ENCODE peak calls at places on chromosomes 7 and 10, in five cellular contexts. One of them, this sample, is unnamed.

GRCh38 chr10:82267465-82267864 is 392.5 kb downstream of the NRG3 start:
- DNase-seq in lower lobe of right lung: no peak
- DNase-seq in ovary: no peak
- DNase-seq in GM23248: no peak
- DNase-seq in cardiac muscle cell: no peak
- DNase-seq in this sample: no peak

GRCh38 chr10:23099816-23100215 is 4.4 kb downstream of the MSRB2 start:
- DNase-seq in lower lobe of right lung: no peak
- DNase-seq in ovary: no peak
- DNase-seq in GM23248: peak
- DNase-seq in cardiac muscle cell: no peak
- DNase-seq in this sample: no peak

GRCh38 chr7:111697771-111698170 is 135.5 kb upstream of the IMMP2L start:
- DNase-seq in lower lobe of right lung: no peak
- DNase-seq in ovary: no peak
- DNase-seq in GM23248: peak
- DNase-seq in cardiac muscle cell: no peak
- DNase-seq in this sample: no peak

GRCh38 chr10:3689871-3690510 is 95.0 kb downstream of the KLF6 start:
- DNase-seq in lower lobe of right lung: no peak
- DNase-seq in ovary: no peak
- DNase-seq in GM23248: no peak
- DNase-seq in cardiac muscle cell: no peak
- DNase-seq in this sample: no peak

GRCh38 chr10:110774069-110775021 is 97.4 kb upstream of the PDCD4 start:
- DNase-seq in lower lobe of right lung: no peak
- DNase-seq in ovary: no peak
- DNase-seq in GM23248: peak
- DNase-seq in cardiac muscle cell: no peak
- DNase-seq in this sample: no peak

GRCh38 chr7:75842836-75843446 is 29.3 kb upstream of the CCL24 start:
- DNase-seq in lower lobe of right lung: no peak
- DNase-seq in ovary: peak
- DNase-seq in GM23248: peak
- DNase-seq in cardiac muscle cell: no peak
- DNase-seq in this sample: peak

GRCh38 chr10:22816298-22816653 is 101.9 kb upstream of the PIP4K2A start:
- DNase-seq in lower lobe of right lung: no peak
- DNase-seq in ovary: no peak
- DNase-seq in GM23248: peak
- DNase-seq in cardiac muscle cell: no peak
- DNase-seq in this sample: no peak

GRCh38 chr7:158838238-158838637 is 8.9 kb upstream of the ESYT2 start:
- DNase-seq in lower lobe of right lung: no peak
- DNase-seq in ovary: no peak
- DNase-seq in GM23248: no peak
- DNase-seq in cardiac muscle cell: no peak
- DNase-seq in this sample: no peak

GRCh38 chr7:38463277-38464224 is 167.6 kb downstream of the AMPH start:
- DNase-seq in lower lobe of right lung: peak
- DNase-seq in ovary: no peak
- DNase-seq in GM23248: peak
- DNase-seq in cardiac muscle cell: no peak
- DNase-seq in this sample: peak

GRCh38 chr7:67019562-67020390 is 23.1 kb downstream of the TYW1 start:
- DNase-seq in lower lobe of right lung: no peak
- DNase-seq in ovary: no peak
- DNase-seq in GM23248: peak
- DNase-seq in cardiac muscle cell: no peak
- DNase-seq in this sample: no peak

GRCh38 chr7:39509441-39509840 is 56.8 kb upstream of the YAE1 start:
- DNase-seq in lower lobe of right lung: no peak
- DNase-seq in ovary: no peak
- DNase-seq in GM23248: no peak
- DNase-seq in cardiac muscle cell: no peak
- DNase-seq in this sample: no peak

GRCh38 chr7:40709077-40709964 is 574.5 kb downstream of the SUGCT start:
- DNase-seq in lower lobe of right lung: no peak
- DNase-seq in ovary: no peak
- DNase-seq in GM23248: peak
- DNase-seq in cardiac muscle cell: no peak
- DNase-seq in this sample: no peak

GRCh38 chr7:74269757-74270277 is 15.6 kb upstream of the RFC2 start:
- DNase-seq in lower lobe of right lung: peak
- DNase-seq in ovary: peak
- DNase-seq in GM23248: peak
- DNase-seq in cardiac muscle cell: peak
- DNase-seq in this sample: no peak

GRCh38 chr7:44534501-44534900 is 6.6 kb downstream of the NPC1L1 start:
- DNase-seq in lower lobe of right lung: no peak
- DNase-seq in ovary: no peak
- DNase-seq in GM23248: peak
- DNase-seq in cardiac muscle cell: peak
- DNase-seq in this sample: no peak

GRCh38 chr7:55122263-55122662 is 103.4 kb downstream of the EGFR start:
- DNase-seq in lower lobe of right lung: no peak
- DNase-seq in ovary: no peak
- DNase-seq in GM23248: no peak
- DNase-seq in cardiac muscle cell: no peak
- DNase-seq in this sample: no peak

GRCh38 chr10:55330485-55330884 is 529.5 kb upstream of the PCDH15 start:
- DNase-seq in lower lobe of right lung: no peak
- DNase-seq in ovary: no peak
- DNase-seq in GM23248: no peak
- DNase-seq in cardiac muscle cell: no peak
- DNase-seq in this sample: no peak

GRCh38 chr7:90119178-90119971 is 34.9 kb upstream of the STEAP1 start:
- DNase-seq in lower lobe of right lung: peak
- DNase-seq in ovary: peak
- DNase-seq in GM23248: peak
- DNase-seq in cardiac muscle cell: peak
- DNase-seq in this sample: no peak

GRCh38 chr10:2284071-2284470 is 546.7 kb upstream of the ADARB2 start:
- DNase-seq in lower lobe of right lung: no peak
- DNase-seq in ovary: no peak
- DNase-seq in GM23248: no peak
- DNase-seq in cardiac muscle cell: no peak
- DNase-seq in this sample: no peak

GRCh38 chr7:140326116-140326928 is 72.0 kb downstream of the SLC37A3 start:
- DNase-seq in lower lobe of right lung: peak
- DNase-seq in ovary: peak
- DNase-seq in GM23248: peak
- DNase-seq in cardiac muscle cell: peak
- DNase-seq in this sample: peak

GRCh38 chr10:129927351-129928120 is 36.5 kb downstream of the EBF3 start:
- DNase-seq in lower lobe of right lung: no peak
- DNase-seq in ovary: no peak
- DNase-seq in GM23248: no peak
- DNase-seq in cardiac muscle cell: no peak
- DNase-seq in this sample: no peak

GRCh38 chr7:128387663-128388485 is 21.9 kb downstream of the IMPDH1 start:
- DNase-seq in lower lobe of right lung: peak
- DNase-seq in ovary: peak
- DNase-seq in GM23248: peak
- DNase-seq in cardiac muscle cell: peak
- DNase-seq in this sample: peak

GRCh38 chr7:101453617-101454016 is 90.9 kb downstream of the COL26A1 start:
- DNase-seq in lower lobe of right lung: no peak
- DNase-seq in ovary: no peak
- DNase-seq in GM23248: no peak
- DNase-seq in cardiac muscle cell: no peak
- DNase-seq in this sample: no peak

GRCh38 chr10:110883924-110884323 is 12.2 kb downstream of the PDCD4 start:
- DNase-seq in lower lobe of right lung: no peak
- DNase-seq in ovary: no peak
- DNase-seq in GM23248: no peak
- DNase-seq in cardiac muscle cell: no peak
- DNase-seq in this sample: no peak

GRCh38 chr7:100621554-100621953 is 9.2 kb downstream of the MOSPD3 start:
- DNase-seq in lower lobe of right lung: no peak
- DNase-seq in ovary: no peak
- DNase-seq in GM23248: no peak
- DNase-seq in cardiac muscle cell: no peak
- DNase-seq in this sample: no peak

GRCh38 chr7:50339990-50340500 is 35.5 kb downstream of the IKZF1 start:
- DNase-seq in lower lobe of right lung: no peak
- DNase-seq in ovary: no peak
- DNase-seq in GM23248: no peak
- DNase-seq in cardiac muscle cell: no peak
- DNase-seq in this sample: no peak

GRCh38 chr7:129855234-129855673 is 97.5 kb downstream of the UBE2H start:
- DNase-seq in lower lobe of right lung: no peak
- DNase-seq in ovary: no peak
- DNase-seq in GM23248: peak
- DNase-seq in cardiac muscle cell: no peak
- DNase-seq in this sample: no peak

GRCh38 chr7:129855935-129856717 is 96.6 kb downstream of the UBE2H start:
- DNase-seq in lower lobe of right lung: no peak
- DNase-seq in ovary: no peak
- DNase-seq in GM23248: no peak
- DNase-seq in cardiac muscle cell: no peak
- DNase-seq in this sample: no peak

GRCh38 chr7:129851810-129852209 is 101.0 kb downstream of the UBE2H start:
- DNase-seq in lower lobe of right lung: no peak
- DNase-seq in ovary: no peak
- DNase-seq in GM23248: no peak
- DNase-seq in cardiac muscle cell: no peak
- DNase-seq in this sample: no peak

GRCh38 chr7:129851174-129851573 is 101.6 kb downstream of the UBE2H start:
- DNase-seq in lower lobe of right lung: no peak
- DNase-seq in ovary: no peak
- DNase-seq in GM23248: no peak
- DNase-seq in cardiac muscle cell: no peak
- DNase-seq in this sample: no peak

DNA sequence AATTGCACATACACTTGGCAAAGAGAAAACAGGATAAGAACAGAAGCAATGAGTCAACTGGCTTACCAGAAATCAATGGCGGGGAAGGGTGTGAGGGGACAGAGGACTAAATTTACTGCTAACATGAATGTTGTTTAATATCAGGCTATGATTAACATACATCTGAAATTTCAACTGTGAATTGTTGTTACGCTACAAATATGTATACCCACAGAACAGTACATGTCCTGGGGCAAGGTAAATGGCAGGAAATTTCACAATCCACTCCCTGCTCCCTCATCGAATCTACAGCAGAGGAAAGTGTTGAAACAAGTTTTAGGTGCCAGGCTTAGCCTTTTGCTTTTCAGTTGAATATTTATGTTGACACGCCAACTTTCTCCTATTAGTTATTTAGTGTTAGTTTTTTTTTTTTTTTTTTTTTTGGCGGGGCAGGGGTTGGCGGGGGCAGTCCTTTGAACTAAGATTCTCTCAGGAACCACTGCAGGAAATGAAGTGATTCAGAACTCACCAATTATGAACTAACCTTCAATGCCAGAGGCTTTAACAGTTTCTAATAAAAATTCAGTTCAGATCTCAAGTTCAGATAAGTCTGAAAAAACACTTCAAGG is 99.0 kb downstream of the UBE2H start:
- DNase-seq in lower lobe of right lung: no peak
- DNase-seq in ovary: no peak
- DNase-seq in GM23248: peak
- DNase-seq in cardiac muscle cell: no peak
- DNase-seq in this sample: no peak
- H3K27ac ChIP-seq in lower lobe of right lung: peak
- H3K27ac ChIP-seq in ovary: no peak
- H3K27ac ChIP-seq in GM23248: peak
- H3K27ac ChIP-seq in cardiac muscle cell: no peak
- H3K27ac ChIP-seq in this sample: peak

DNA sequence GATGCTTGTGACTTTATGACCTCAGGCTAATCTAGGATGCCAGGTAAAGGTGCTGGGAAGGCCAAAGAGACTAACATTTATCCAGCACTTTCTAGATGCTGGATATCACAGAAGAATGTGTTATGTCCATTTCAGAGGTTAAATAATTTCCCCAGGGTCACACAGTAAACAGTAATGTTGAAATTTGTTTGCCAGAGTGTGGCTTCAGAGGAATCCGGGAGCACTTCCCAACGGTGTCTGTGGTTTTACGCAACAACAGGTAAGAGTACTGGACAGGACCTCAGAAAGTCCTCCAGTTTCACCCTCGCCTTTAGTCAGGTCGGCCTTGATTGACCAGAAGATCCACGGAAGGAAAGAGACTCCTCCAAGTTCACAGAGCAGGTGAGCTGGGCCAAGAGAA is 1.7 kb downstream of the SHTN1 start:
- DNase-seq in lower lobe of right lung: no peak
- DNase-seq in ovary: no peak
- DNase-seq in GM23248: no peak
- DNase-seq in cardiac muscle cell: no peak
- DNase-seq in this sample: no peak
- H3K4me3 ChIP-seq in lower lobe of right lung: no peak
- H3K4me3 ChIP-seq in ovary: no peak
- H3K4me3 ChIP-seq in GM23248: no peak
- H3K4me3 ChIP-seq in cardiac muscle cell: no peak
- H3K4me3 ChIP-seq in this sample: no peak

DNA sequence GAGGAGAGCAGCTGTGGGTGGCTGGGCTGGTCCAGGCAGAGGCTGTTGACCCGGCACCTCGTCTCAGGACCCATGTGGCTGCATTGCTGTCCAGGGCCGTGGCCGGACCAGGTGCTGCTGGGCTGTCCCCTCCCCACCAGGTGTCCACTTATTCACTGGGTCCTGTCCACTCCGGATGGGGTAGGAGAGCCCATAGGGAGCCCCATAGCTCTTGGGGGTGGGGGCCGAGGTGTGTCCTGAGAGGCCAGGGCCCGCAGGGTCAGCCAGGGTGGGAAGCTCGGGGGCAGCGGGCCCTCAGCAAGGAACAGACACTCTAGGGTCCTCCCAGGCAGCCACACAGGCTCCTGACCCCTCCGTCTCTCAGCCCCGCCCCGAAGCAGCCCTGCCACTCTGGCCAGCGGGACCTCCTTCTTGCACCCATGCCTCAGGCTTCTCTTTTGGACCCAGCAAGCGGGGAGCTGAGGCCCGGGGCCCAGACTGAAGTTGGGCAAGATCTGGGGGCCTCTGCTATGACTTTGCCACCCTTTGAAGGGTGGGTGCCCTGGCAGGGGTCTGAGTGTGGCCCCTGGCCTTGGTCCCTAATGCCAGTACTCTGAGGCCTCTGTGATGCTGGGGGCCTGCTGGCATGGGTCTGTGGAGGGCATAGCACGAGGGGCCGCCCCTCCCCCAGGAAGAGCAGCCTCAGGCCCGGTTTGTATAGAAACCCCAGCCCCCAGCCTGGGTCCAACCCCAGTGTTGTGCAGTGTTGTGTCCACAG is 86.4 kb downstream of the NKX6-2 start:
- DNase-seq in lower lobe of right lung: peak
- DNase-seq in ovary: peak
- DNase-seq in GM23248: no peak
- DNase-seq in cardiac muscle cell: no peak
- DNase-seq in this sample: no peak
- H3K27ac ChIP-seq in lower lobe of right lung: no peak
- H3K27ac ChIP-seq in ovary: peak
- H3K27ac ChIP-seq in GM23248: peak
- H3K27ac ChIP-seq in cardiac muscle cell: no peak
- H3K27ac ChIP-seq in this sample: no peak

GRCh38 chr7:24932815-24933214 is 47.2 kb downstream of the OSBPL3 start:
- DNase-seq in lower lobe of right lung: no peak
- DNase-seq in ovary: no peak
- DNase-seq in GM23248: no peak
- DNase-seq in cardiac muscle cell: no peak
- DNase-seq in this sample: no peak
- H3K4me3 ChIP-seq in lower lobe of right lung: no peak
- H3K4me3 ChIP-seq in ovary: no peak
- H3K4me3 ChIP-seq in GM23248: no peak
- H3K4me3 ChIP-seq in cardiac muscle cell: no peak
- H3K4me3 ChIP-seq in this sample: no peak

This sample was measured in gastrocnemius medialis.